ENCODE peak calls at places on chromosomes 11 and 22, in five cellular contexts. One of them, this sample, is unnamed. For H3K36me3, the result is how much of the 10 kb centered on the place peaks cover.

GRCh38 chr11:84234011-84234410 is 947.8 kb upstream of the CCDC90B start:
- DNase-seq in CD8-positive, alpha-beta T cell: no peak
- DNase-seq in tibial artery: no peak
- DNase-seq in Peyer's patch: no peak
- DNase-seq in cardiac muscle cell: no peak
- DNase-seq in this sample: no peak

GRCh38 chr11:59777104-59777503 is 21.9 kb downstream of the STX3 start:
- DNase-seq in CD8-positive, alpha-beta T cell: no peak
- DNase-seq in tibial artery: no peak
- DNase-seq in Peyer's patch: no peak
- DNase-seq in cardiac muscle cell: no peak
- DNase-seq in this sample: no peak

GRCh38 chr11:66967670-66968425 is 7.3 kb upstream of the C11orf86 start:
- DNase-seq in CD8-positive, alpha-beta T cell: no peak
- DNase-seq in tibial artery: no peak
- DNase-seq in Peyer's patch: peak
- DNase-seq in cardiac muscle cell: peak
- DNase-seq in this sample: no peak

GRCh38 chr11:75475767-75476650 is 43.0 kb upstream of the KLHL35 start:
- DNase-seq in CD8-positive, alpha-beta T cell: no peak
- DNase-seq in tibial artery: no peak
- DNase-seq in Peyer's patch: no peak
- DNase-seq in cardiac muscle cell: peak
- DNase-seq in this sample: no peak

GRCh38 chr22:21778705-21779363 is 43.2 kb upstream of the YPEL1 start:
- DNase-seq in CD8-positive, alpha-beta T cell: no peak
- DNase-seq in tibial artery: no peak
- DNase-seq in Peyer's patch: no peak
- DNase-seq in cardiac muscle cell: peak
- DNase-seq in this sample: no peak

GRCh38 chr11:75856912-75857311 is 41.9 kb downstream of the UVRAG start:
- DNase-seq in CD8-positive, alpha-beta T cell: no peak
- DNase-seq in tibial artery: no peak
- DNase-seq in Peyer's patch: no peak
- DNase-seq in cardiac muscle cell: no peak
- DNase-seq in this sample: no peak

GRCh38 chr22:48827228-48827810 is 1000.4 kb downstream of the BRD1 start:
- DNase-seq in CD8-positive, alpha-beta T cell: no peak
- DNase-seq in tibial artery: peak
- DNase-seq in Peyer's patch: no peak
- DNase-seq in cardiac muscle cell: no peak
- DNase-seq in this sample: no peak

GRCh38 chr22:33421859-33422258 is 363.7 kb upstream of the SYN3 start:
- DNase-seq in CD8-positive, alpha-beta T cell: no peak
- DNase-seq in tibial artery: no peak
- DNase-seq in Peyer's patch: no peak
- DNase-seq in cardiac muscle cell: no peak
- DNase-seq in this sample: no peak

GRCh38 chr11:64892838-64893193 is 14.4 kb upstream of the EHD1 start:
- DNase-seq in CD8-positive, alpha-beta T cell: no peak
- DNase-seq in tibial artery: no peak
- DNase-seq in Peyer's patch: no peak
- DNase-seq in cardiac muscle cell: no peak
- DNase-seq in this sample: no peak

GRCh38 chr11:11016943-11017342 is 159.1 kb upstream of the ZBED5 start:
- DNase-seq in CD8-positive, alpha-beta T cell: no peak
- DNase-seq in tibial artery: no peak
- DNase-seq in Peyer's patch: no peak
- DNase-seq in cardiac muscle cell: no peak
- DNase-seq in this sample: no peak

GRCh38 chr11:17414317-17414737 is 25.9 kb upstream of the KCNJ11 start:
- DNase-seq in CD8-positive, alpha-beta T cell: no peak
- DNase-seq in tibial artery: no peak
- DNase-seq in Peyer's patch: peak
- DNase-seq in cardiac muscle cell: no peak
- DNase-seq in this sample: peak

GRCh38 chr11:12900496-12900895 is 108.6 kb upstream of the RASSF10 start:
- DNase-seq in CD8-positive, alpha-beta T cell: no peak
- DNase-seq in tibial artery: no peak
- DNase-seq in Peyer's patch: no peak
- DNase-seq in cardiac muscle cell: peak
- DNase-seq in this sample: no peak

GRCh38 chr11:83044958-83045712 is 26.6 kb downstream of the RAB30 start:
- DNase-seq in CD8-positive, alpha-beta T cell: no peak
- DNase-seq in tibial artery: no peak
- DNase-seq in Peyer's patch: no peak
- DNase-seq in cardiac muscle cell: peak
- DNase-seq in this sample: no peak

GRCh38 chr11:100865443-100865842 is 178.4 kb downstream of the ARHGAP42 start:
- DNase-seq in CD8-positive, alpha-beta T cell: no peak
- DNase-seq in tibial artery: no peak
- DNase-seq in Peyer's patch: no peak
- DNase-seq in cardiac muscle cell: no peak
- DNase-seq in this sample: no peak

DNA sequence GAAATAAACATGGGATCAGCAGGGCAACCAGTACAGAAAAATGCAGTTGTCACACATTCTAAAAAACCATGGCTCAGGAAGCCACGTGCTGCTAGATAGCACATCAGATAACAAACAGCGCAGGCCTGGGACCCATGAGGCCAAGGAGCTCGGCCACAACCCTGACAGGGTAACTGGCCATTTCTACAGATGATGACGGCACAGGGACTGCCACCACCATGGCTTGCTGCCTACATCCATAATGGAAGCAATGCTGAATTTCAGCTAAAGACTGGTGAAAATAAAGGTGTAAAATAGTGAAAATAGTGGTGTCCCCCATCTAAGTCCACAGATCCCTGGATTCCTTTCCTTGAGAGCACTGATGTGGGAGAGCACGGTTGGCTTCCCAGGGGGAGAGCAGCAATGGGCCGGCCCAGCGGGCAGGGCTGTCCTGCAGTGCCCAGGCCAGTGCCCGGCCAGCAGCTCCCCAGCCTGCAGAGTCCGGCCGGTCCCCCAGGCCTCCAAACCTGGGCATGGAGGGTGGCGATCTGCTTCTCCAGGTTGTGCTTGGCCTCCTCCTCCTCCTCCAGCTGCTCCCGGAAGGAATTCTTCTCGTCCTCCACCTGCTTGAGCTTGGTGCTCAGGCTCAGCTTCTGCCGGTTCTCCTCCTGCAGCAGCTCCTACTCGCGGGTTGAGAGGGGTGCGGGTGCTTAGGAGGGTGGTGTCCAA is 40.0 kb downstream of the APOL1 start:
- DNase-seq in CD8-positive, alpha-beta T cell: no peak
- DNase-seq in tibial artery: peak
- DNase-seq in Peyer's patch: peak
- DNase-seq in cardiac muscle cell: no peak
- DNase-seq in this sample: no peak
- H3K27ac ChIP-seq in CD8-positive, alpha-beta T cell: no peak
- H3K27ac ChIP-seq in tibial artery: no peak
- H3K27ac ChIP-seq in Peyer's patch: no peak
- H3K27ac ChIP-seq in cardiac muscle cell: no peak
- H3K27ac ChIP-seq in this sample: no peak

GRCh38 chr11:128741511-128741910 is 47.6 kb downstream of the FLI1 start:
- DNase-seq in CD8-positive, alpha-beta T cell: no peak
- DNase-seq in tibial artery: no peak
- DNase-seq in Peyer's patch: no peak
- DNase-seq in cardiac muscle cell: no peak
- DNase-seq in this sample: no peak
- H3K36me3 ChIP-seq in CD8-positive, alpha-beta T cell: under half
- H3K36me3 ChIP-seq in tibial artery: under half
- H3K36me3 ChIP-seq in Peyer's patch: under half
- H3K36me3 ChIP-seq in cardiac muscle cell: under half
- H3K36me3 ChIP-seq in this sample: under half

DNA sequence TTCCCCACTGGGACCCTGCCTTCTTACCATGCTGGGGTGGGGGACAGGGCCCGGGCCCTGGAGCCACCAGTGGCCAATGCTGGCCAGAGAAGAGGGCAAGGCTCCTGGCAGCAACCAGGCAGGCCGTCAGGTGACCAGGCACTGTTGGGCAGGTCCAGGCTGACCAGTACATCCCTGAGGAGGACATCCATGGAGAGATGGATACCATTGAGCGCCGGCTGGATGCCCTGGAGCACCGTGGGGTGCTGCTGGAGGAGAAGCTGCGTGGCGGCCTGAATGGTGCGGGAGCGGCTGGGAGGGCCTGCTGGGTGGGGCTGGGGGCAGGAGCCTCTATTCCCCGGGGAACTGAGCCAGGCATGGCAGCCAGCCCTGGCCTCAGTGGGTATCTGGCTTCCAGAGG is 21.0 kb downstream of the C22orf23 start:
- DNase-seq in CD8-positive, alpha-beta T cell: no peak
- DNase-seq in tibial artery: no peak
- DNase-seq in Peyer's patch: no peak
- DNase-seq in cardiac muscle cell: no peak
- DNase-seq in this sample: no peak
- H3K4me3 ChIP-seq in CD8-positive, alpha-beta T cell: no peak
- H3K4me3 ChIP-seq in tibial artery: no peak
- H3K4me3 ChIP-seq in Peyer's patch: no peak
- H3K4me3 ChIP-seq in cardiac muscle cell: no peak
- H3K4me3 ChIP-seq in this sample: no peak

GRCh38 chr11:61833478-61833877 is 5.4 kb downstream of the FADS2 start:
- DNase-seq in CD8-positive, alpha-beta T cell: no peak
- DNase-seq in tibial artery: no peak
- DNase-seq in Peyer's patch: no peak
- DNase-seq in cardiac muscle cell: no peak
- DNase-seq in this sample: no peak
- H3K27ac ChIP-seq in CD8-positive, alpha-beta T cell: no peak
- H3K27ac ChIP-seq in tibial artery: peak
- H3K27ac ChIP-seq in Peyer's patch: no peak
- H3K27ac ChIP-seq in cardiac muscle cell: no peak
- H3K27ac ChIP-seq in this sample: no peak

DNA sequence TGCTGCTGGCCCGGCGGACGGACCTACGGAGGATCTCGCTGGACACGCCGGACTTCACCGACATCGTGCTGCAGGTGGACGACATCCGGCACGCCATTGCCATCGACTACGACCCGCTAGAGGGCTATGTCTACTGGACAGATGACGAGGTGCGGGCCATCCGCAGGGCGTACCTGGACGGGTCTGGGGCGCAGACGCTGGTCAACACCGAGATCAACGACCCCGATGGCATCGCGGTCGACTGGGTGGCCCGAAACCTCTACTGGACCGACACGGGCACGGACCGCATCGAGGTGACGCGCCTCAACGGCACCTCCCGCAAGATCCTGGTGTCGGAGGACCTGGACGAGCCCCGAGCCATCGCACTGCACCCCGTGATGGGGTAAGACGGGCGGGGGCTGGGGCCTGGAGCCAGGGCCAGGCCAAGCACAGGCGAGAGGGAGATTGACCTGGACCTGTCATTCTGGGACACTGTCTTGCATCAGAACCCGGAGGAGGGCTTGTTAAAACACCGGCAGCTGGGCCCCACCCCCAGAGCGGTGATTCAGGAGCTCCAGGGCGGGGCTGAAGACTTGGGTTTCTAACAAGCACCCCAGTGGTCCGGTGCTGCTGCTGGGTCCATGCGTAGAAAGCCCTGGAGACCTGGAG is 74.1 kb downstream of the LRP5 start:
- DNase-seq in CD8-positive, alpha-beta T cell: no peak
- DNase-seq in tibial artery: no peak
- DNase-seq in Peyer's patch: no peak
- DNase-seq in cardiac muscle cell: no peak
- DNase-seq in this sample: peak
- H3K36me3 ChIP-seq in CD8-positive, alpha-beta T cell: under half
- H3K36me3 ChIP-seq in tibial artery: under half
- H3K36me3 ChIP-seq in Peyer's patch: half or more
- H3K36me3 ChIP-seq in cardiac muscle cell: under half
- H3K36me3 ChIP-seq in this sample: under half

DNA sequence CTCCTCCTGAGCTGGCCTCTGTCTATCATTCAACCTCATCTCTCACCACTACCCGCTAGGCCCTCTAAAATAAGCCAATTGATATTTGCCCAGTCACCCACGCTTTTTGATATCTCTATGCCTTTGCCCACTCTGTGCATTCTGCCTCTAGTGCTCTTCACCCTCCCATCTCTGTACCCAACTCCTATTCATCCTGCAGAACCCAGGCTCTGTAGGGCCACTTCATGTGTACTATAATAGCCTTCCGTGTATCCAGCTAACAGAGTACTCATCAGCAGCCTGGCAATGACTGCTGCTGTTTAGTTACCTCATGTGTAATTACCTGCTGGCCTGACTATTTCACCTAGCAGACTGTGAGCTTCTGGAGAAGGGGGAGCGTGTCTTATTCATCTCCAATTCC is 986 bp upstream of the CNGA4 start:
- DNase-seq in CD8-positive, alpha-beta T cell: no peak
- DNase-seq in tibial artery: no peak
- DNase-seq in Peyer's patch: no peak
- DNase-seq in cardiac muscle cell: no peak
- DNase-seq in this sample: no peak
- H3K4me3 ChIP-seq in CD8-positive, alpha-beta T cell: no peak
- H3K4me3 ChIP-seq in tibial artery: no peak
- H3K4me3 ChIP-seq in Peyer's patch: no peak
- H3K4me3 ChIP-seq in cardiac muscle cell: no peak
- H3K4me3 ChIP-seq in this sample: no peak

DNA sequence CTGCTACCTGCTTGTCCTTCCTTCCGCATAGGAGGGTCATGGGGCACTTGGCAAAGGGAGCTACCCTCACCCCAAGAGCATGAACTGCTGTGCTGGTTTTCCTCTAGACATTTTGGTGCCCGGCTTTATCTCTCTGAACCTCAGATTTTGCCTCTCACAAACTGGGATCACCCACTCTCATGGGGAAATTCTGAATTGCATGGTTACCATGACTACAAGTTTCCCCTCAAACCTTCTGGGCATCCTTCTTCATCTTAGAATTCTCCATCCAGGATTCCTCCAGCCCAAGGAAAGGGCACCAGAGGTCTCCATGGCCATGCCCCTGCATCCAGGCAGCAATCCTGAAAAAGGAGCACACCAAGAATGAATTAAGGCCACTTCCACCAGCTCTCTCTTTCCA is 180.1 kb upstream of the NECTIN1 start:
- DNase-seq in CD8-positive, alpha-beta T cell: no peak
- DNase-seq in tibial artery: no peak
- DNase-seq in Peyer's patch: no peak
- DNase-seq in cardiac muscle cell: no peak
- DNase-seq in this sample: no peak
- H3K27ac ChIP-seq in CD8-positive, alpha-beta T cell: no peak
- H3K27ac ChIP-seq in tibial artery: no peak
- H3K27ac ChIP-seq in Peyer's patch: no peak
- H3K27ac ChIP-seq in cardiac muscle cell: no peak
- H3K27ac ChIP-seq in this sample: no peak